ENCODE peak calls at places on chromosomes 4 and X, in four cellular contexts. One of them, this sample, is unnamed.
A peak's percentile ranks its signal among the peaks of the same experiment; 100 is the strongest.

GRCh38 chr4:4559596-4559995 is 17.7 kb upstream of the STX18 start:
- DNase-seq in suprapubic skin: no peak
- DNase-seq in left ventricle myocardium inferior: no peak
- DNase-seq in substantia nigra: no peak
- DNase-seq in this sample: no peak

GRCh38 chrX:129636175-129636681 is 18.5 kb downstream of the APLN start:
- DNase-seq in suprapubic skin: no peak
- DNase-seq in left ventricle myocardium inferior: no peak
- DNase-seq in substantia nigra: no peak
- DNase-seq in this sample: no peak

GRCh38 chr4:22514001-22514400 is 1.9 kb downstream of the ADGRA3 start:
- DNase-seq in suprapubic skin: no peak
- DNase-seq in left ventricle myocardium inferior: no peak
- DNase-seq in substantia nigra: no peak
- DNase-seq in this sample: no peak

GRCh38 chr4:113591982-113592381 is 169.6 kb downstream of the CAMK2D start:
- DNase-seq in suprapubic skin: no peak
- DNase-seq in left ventricle myocardium inferior: no peak
- DNase-seq in substantia nigra: no peak
- DNase-seq in this sample: no peak

GRCh38 chr4:132710971-132711370 is 438.1 kb upstream of the PCDH10 start:
- DNase-seq in suprapubic skin: no peak
- DNase-seq in left ventricle myocardium inferior: no peak
- DNase-seq in substantia nigra: no peak
- DNase-seq in this sample: no peak

GRCh38 chr4:48906283-48907173 is at the start of gene OCIAD2:
- DNase-seq in suprapubic skin: no peak
- DNase-seq in left ventricle myocardium inferior: peak; percentile 45
- DNase-seq in substantia nigra: no peak
- DNase-seq in this sample: no peak

GRCh38 chrX:108072746-108073145 is 18.6 kb downstream of the PSMD10 start:
- DNase-seq in suprapubic skin: no peak
- DNase-seq in left ventricle myocardium inferior: no peak
- DNase-seq in substantia nigra: no peak
- DNase-seq in this sample: no peak

GRCh38 chrX:141879616-141880015 is 24.1 kb upstream of the MAGEC1 start:
- DNase-seq in suprapubic skin: no peak
- DNase-seq in left ventricle myocardium inferior: no peak
- DNase-seq in substantia nigra: no peak
- DNase-seq in this sample: no peak

GRCh38 chr4:17769406-17770174 is 11.8 kb downstream of the FAM184B start:
- DNase-seq in suprapubic skin: no peak
- DNase-seq in left ventricle myocardium inferior: no peak
- DNase-seq in substantia nigra: no peak
- DNase-seq in this sample: no peak

GRCh38 chr4:186166852-186167512 is 24.4 kb upstream of the CYP4V2 start:
- DNase-seq in suprapubic skin: no peak
- DNase-seq in left ventricle myocardium inferior: no peak
- DNase-seq in substantia nigra: no peak
- DNase-seq in this sample: no peak

GRCh38 chr4:105241456-105241855 is 94.8 kb downstream of the TET2 start:
- DNase-seq in suprapubic skin: no peak
- DNase-seq in left ventricle myocardium inferior: peak; percentile 68
- DNase-seq in substantia nigra: peak; percentile 19
- DNase-seq in this sample: peak; percentile 36

DNA sequence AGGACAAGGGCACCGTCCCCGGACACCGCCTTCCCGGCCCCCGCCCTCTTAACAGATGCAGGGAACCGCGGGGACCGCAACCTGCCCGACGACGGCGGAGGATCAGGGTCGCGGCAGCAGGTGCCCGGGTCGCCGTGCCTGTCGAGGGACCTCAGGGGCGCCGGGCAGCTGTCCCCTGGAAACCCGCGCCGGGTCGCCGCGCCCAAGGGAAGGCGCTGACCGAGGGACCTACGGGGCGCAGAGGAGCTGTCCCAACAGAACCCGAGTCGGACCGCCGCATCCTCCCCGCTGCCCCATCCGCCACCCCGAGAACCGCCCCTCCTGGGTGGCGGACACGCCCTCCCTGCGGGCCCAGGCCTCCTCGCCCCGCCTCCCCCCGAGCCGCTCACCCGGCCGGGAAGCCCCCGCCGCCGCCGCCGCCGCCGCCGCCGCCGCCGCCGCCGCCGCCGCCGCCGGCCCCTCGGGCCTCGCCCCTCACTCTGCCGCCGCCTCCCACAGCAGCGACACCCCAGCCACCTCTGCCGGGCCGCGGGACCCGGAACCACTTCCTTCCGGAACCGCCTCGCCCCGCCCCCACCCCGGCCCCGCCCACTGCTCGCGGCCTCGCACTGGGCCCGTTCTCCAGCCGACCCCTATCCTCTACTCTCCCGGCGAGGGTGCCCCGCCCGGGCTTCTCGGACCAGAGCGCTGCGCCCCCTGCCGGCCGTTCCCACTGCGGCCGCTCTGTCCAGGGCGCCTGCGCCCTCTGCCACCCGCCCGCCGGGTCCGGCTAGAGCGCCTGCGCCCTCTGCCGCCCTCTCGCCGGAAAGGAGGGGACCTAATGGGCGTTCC is at the start of gene BCLAF3:
- DNase-seq in suprapubic skin: peak; percentile 85
- DNase-seq in left ventricle myocardium inferior: peak; percentile 88
- DNase-seq in substantia nigra: peak; percentile 31
- DNase-seq in this sample: peak; percentile 81
- H3K27ac ChIP-seq in suprapubic skin: peak within 1 kb of the TSS; percentile 69
- H3K27ac ChIP-seq in left ventricle myocardium inferior: peak within 1 kb of the TSS; percentile 79
- H3K27ac ChIP-seq in substantia nigra: peak within 1 kb of the TSS; percentile 67
- H3K27ac ChIP-seq in this sample: peak within 1 kb of the TSS; percentile 84

DNA sequence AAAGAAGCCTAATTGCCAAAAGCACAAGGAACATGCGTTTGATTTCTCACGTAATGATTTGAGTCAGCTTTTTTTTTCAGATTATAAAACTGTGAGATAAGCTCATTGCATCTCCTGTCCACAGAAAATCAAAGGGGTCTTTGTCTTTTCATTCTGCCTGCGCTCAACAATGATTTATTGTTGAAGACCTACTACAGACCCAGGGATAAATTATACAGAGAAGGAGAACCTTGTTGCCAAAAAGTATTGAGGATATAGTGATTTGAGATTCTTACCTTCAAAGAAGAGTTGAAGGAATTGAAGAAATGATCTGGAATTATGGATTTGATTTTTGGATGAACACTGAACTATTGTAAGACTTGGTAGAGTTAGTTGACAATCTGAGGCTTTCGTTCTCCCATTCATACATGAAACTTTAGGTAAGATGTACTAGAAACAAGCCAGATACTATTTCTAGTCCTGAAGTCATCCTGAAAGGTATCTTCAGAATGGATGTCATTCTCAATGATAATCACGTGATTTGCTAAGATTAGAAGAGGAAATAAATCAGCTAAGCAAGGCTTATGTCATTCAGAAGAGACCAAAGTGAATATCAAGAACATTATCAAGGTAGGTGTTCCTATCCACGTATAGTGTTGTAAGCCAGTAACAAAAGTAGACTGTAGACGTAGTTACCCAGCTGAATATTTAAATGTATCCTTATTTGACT is 71.1 kb upstream of the SCOC start:
- DNase-seq in suprapubic skin: no peak
- DNase-seq in left ventricle myocardium inferior: no peak
- DNase-seq in substantia nigra: no peak
- DNase-seq in this sample: no peak
- H3K27ac ChIP-seq in suprapubic skin: no peak overlapping the region
- H3K27ac ChIP-seq in left ventricle myocardium inferior: no peak overlapping the region
- H3K27ac ChIP-seq in substantia nigra: peak overlapping the region; percentile 81
- H3K27ac ChIP-seq in this sample: peak overlapping the region; percentile 49

GRCh38 chrX:54482839-54483593 is 13.0 kb downstream of the FGD1 start:
- DNase-seq in suprapubic skin: no peak
- DNase-seq in left ventricle myocardium inferior: no peak
- DNase-seq in substantia nigra: no peak
- DNase-seq in this sample: no peak
- H3K27ac ChIP-seq in suprapubic skin: peak overlapping the region; percentile 45
- H3K27ac ChIP-seq in left ventricle myocardium inferior: peak overlapping the region; percentile 74
- H3K27ac ChIP-seq in substantia nigra: no peak overlapping the region
- H3K27ac ChIP-seq in this sample: no peak overlapping the region

GRCh38 chr4:78610546-78611214 is 59.1 kb downstream of the ANXA3 start:
- DNase-seq in suprapubic skin: no peak
- DNase-seq in left ventricle myocardium inferior: no peak
- DNase-seq in substantia nigra: no peak
- DNase-seq in this sample: no peak
- H3K27ac ChIP-seq in suprapubic skin: no peak overlapping the region
- H3K27ac ChIP-seq in left ventricle myocardium inferior: no peak overlapping the region
- H3K27ac ChIP-seq in substantia nigra: no peak overlapping the region
- H3K27ac ChIP-seq in this sample: no peak overlapping the region

GRCh38 chrX:119421306-119421705 is 22.2 kb downstream of the SLC25A43 start:
- DNase-seq in suprapubic skin: no peak
- DNase-seq in left ventricle myocardium inferior: no peak
- DNase-seq in substantia nigra: no peak
- DNase-seq in this sample: no peak

GRCh38 chrX:119423631-119424030 is 24.5 kb downstream of the SLC25A43 start:
- DNase-seq in suprapubic skin: no peak
- DNase-seq in left ventricle myocardium inferior: no peak
- DNase-seq in substantia nigra: no peak
- DNase-seq in this sample: no peak

GRCh38 chrX:119427795-119428185 is 28.7 kb downstream of the SLC25A43 start:
- DNase-seq in suprapubic skin: no peak
- DNase-seq in left ventricle myocardium inferior: no peak
- DNase-seq in substantia nigra: no peak
- DNase-seq in this sample: no peak

GRCh38 chrX:119427024-119427794 is 28.1 kb downstream of the SLC25A43 start:
- DNase-seq in suprapubic skin: no peak
- DNase-seq in left ventricle myocardium inferior: peak; percentile 41
- DNase-seq in substantia nigra: no peak
- DNase-seq in this sample: no peak

DNA sequence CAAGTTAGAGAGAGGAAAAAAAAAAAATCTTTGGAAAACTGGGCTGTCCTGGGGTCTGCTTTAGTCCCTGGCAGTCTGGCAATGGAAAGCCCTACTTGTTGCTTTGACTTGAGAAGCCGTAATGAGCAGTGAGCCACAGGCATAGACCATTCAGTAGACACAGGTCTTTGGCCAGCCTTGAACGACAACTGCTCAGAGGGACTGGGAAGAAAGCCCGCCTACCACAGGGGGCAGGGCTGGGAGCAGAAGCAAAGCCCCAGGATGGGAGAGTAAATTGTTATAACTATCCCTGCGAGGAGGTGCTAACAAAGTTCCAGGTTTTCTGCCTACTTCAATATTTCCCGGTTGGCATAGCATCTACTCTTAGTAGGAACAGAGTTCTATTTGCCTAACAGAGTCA is 25.9 kb downstream of the SLC25A43 start:
- DNase-seq in suprapubic skin: no peak
- DNase-seq in left ventricle myocardium inferior: no peak
- DNase-seq in substantia nigra: no peak
- DNase-seq in this sample: no peak
- H3K27ac ChIP-seq in suprapubic skin: no peak overlapping the region
- H3K27ac ChIP-seq in left ventricle myocardium inferior: no peak overlapping the region
- H3K27ac ChIP-seq in substantia nigra: no peak overlapping the region
- H3K27ac ChIP-seq in this sample: no peak overlapping the region

DNA sequence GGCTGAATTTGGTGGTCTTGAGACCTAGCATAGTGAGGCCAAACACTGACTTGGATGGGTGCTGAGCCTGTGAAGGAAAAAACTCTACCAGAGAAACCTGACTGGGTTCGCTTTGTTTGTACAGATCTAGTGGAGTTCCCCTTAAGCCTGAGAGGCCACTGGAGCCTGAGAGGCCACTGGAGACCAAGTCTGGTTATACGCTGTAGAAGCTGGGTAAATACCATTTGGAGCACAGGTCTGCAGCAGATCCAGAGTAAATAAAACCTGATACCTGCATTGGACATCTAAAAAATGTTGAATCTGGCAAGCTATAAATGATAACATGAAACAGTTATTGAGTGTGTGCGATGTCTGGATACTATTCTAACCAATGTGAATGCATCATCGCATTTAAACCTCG is 104.3 kb upstream of the IGSF1 start:
- DNase-seq in suprapubic skin: no peak
- DNase-seq in left ventricle myocardium inferior: no peak
- DNase-seq in substantia nigra: no peak
- DNase-seq in this sample: no peak
- H3K27ac ChIP-seq in suprapubic skin: no peak overlapping the region
- H3K27ac ChIP-seq in left ventricle myocardium inferior: no peak overlapping the region
- H3K27ac ChIP-seq in substantia nigra: no peak overlapping the region
- H3K27ac ChIP-seq in this sample: no peak overlapping the region